ENCODE peak calls at places on chromosomes 12 and 14, in seven cellular contexts. One of them, this sample, is unnamed.

GRCh38 chr14:21505009-21505553 is 6.1 kb downstream of the METTL3 start:
- DNase-seq in AG09309: no peak
- DNase-seq in neural progenitor cell: no peak
- DNase-seq in MG63: no peak
- DNase-seq in transverse colon: no peak
- DNase-seq in GM23248: no peak
- DNase-seq in retina: no peak
- DNase-seq in this sample: no peak

GRCh38 chr14:64574370-64575115 is 24.8 kb downstream of the PPP1R36 start:
- DNase-seq in retina: no peak
- DNase-seq in AG09309: no peak
- DNase-seq in MG63: no peak
- DNase-seq in transverse colon: no peak
- DNase-seq in GM23248: no peak
- DNase-seq in neural progenitor cell: no peak
- DNase-seq in this sample: no peak

GRCh38 chr12:67681145-67681778 is 32.7 kb downstream of the DYRK2 start:
- DNase-seq in GM23248: peak
- DNase-seq in neural progenitor cell: no peak
- DNase-seq in MG63: peak
- DNase-seq in AG09309: peak
- DNase-seq in retina: no peak
- DNase-seq in transverse colon: no peak
- DNase-seq in this sample: no peak

GRCh38 chr12:131347345-131347714 is 363.6 kb upstream of the SFSWAP start:
- DNase-seq in neural progenitor cell: no peak
- DNase-seq in retina: no peak
- DNase-seq in GM23248: no peak
- DNase-seq in MG63: no peak
- DNase-seq in AG09309: no peak
- DNase-seq in transverse colon: no peak
- DNase-seq in this sample: no peak

GRCh38 chr14:97458302-97459137 is 661.3 kb downstream of the VRK1 start:
- DNase-seq in GM23248: no peak
- DNase-seq in transverse colon: peak
- DNase-seq in MG63: no peak
- DNase-seq in retina: peak
- DNase-seq in neural progenitor cell: peak
- DNase-seq in AG09309: no peak
- DNase-seq in this sample: peak

GRCh38 chr14:32940066-32940651 is 1.5 kb downstream of the NPAS3 start:
- DNase-seq in AG09309: no peak
- DNase-seq in retina: no peak
- DNase-seq in GM23248: peak
- DNase-seq in neural progenitor cell: peak
- DNase-seq in transverse colon: no peak
- DNase-seq in MG63: no peak
- DNase-seq in this sample: peak

GRCh38 chr12:12835378-12836145 is 22.4 kb downstream of the DDX47 start:
- DNase-seq in MG63: no peak
- DNase-seq in GM23248: peak
- DNase-seq in transverse colon: no peak
- DNase-seq in neural progenitor cell: no peak
- DNase-seq in AG09309: no peak
- DNase-seq in retina: no peak
- DNase-seq in this sample: no peak

GRCh38 chr12:55830601-55831406 is 1.4 kb upstream of the DNAJC14 start:
- DNase-seq in MG63: peak
- DNase-seq in neural progenitor cell: peak
- DNase-seq in retina: peak
- DNase-seq in transverse colon: peak
- DNase-seq in GM23248: peak
- DNase-seq in AG09309: no peak
- DNase-seq in this sample: peak

GRCh38 chr14:73824536-73824935 is 27.1 kb upstream of the PTGR2 start:
- DNase-seq in neural progenitor cell: no peak
- DNase-seq in GM23248: no peak
- DNase-seq in retina: no peak
- DNase-seq in MG63: no peak
- DNase-seq in AG09309: no peak
- DNase-seq in transverse colon: no peak
- DNase-seq in this sample: no peak

GRCh38 chr12:95134085-95134484 is 60.7 kb upstream of the NR2C1 start:
- DNase-seq in retina: no peak
- DNase-seq in transverse colon: no peak
- DNase-seq in MG63: no peak
- DNase-seq in neural progenitor cell: no peak
- DNase-seq in GM23248: no peak
- DNase-seq in AG09309: no peak
- DNase-seq in this sample: no peak

This sample was measured in GM23338.